ENCODE peak calls at places on chromosomes 16 and 17, in eight cellular contexts. W is stimulated activated CD8-positive, alpha-beta memory T cell treated with anti-CD3 and anti-CD28 coated beads, Interleukin-4, amount 100 ng/mL, for 24 hours; F is HS-27A; J is T-cell; A is NCI-H1436; G is sigmoid colon; Y is GM03348; B is progenitor cell of endocrine pancreas. N is an unnamed sample.

GRCh38 chr17:45107286-45107685 is 25.0 kb downstream of the PLCD3 start:
- DNase-seq in W (no peak), F (no peak), J (no peak), A (no peak), G (no peak), Y (no peak), B (no peak), N (no peak)

GRCh38 chr16:48542020-48542473 is 67.9 kb downstream of the N4BP1 start:
- DNase-seq in W (no peak), F (no peak), J (peak), A (no peak), G (peak), Y (peak), B (no peak), N (no peak)

GRCh38 chr17:34711646-34712045 is 132.3 kb downstream of the TMEM132E start:
- DNase-seq in W (no peak), F (no peak), J (no peak), A (no peak), G (no peak), Y (no peak), B (no peak), N (no peak)

GRCh38 chr17:70187383-70187782 is 18.1 kb downstream of the KCNJ2 start:
- DNase-seq in W (no peak), F (no peak), J (no peak), A (no peak), G (no peak), Y (peak), B (no peak), N (no peak)

GRCh38 chr17:45316271-45317112 is at the start of gene MAP3K14:
- DNase-seq in W (peak), F (no peak), J (peak), A (peak), G (peak), Y (peak), B (peak), N (peak)

GRCh38 chr16:4317471-4318170 is 1.8 kb downstream of the GLIS2 start:
- DNase-seq in W (no peak), F (no peak), J (no peak), A (no peak), G (peak), Y (peak), B (no peak), N (no peak)

GRCh38 chr17:20960871-20961270 is 81.9 kb downstream of the USP22 start:
- DNase-seq in W (no peak), F (no peak), J (no peak), A (no peak), G (no peak), Y (no peak), B (no peak), N (no peak)

GRCh38 chr17:82054351-82055022 is 2.8 kb downstream of the GPS1 start:
- DNase-seq in W (no peak), F (no peak), J (no peak), A (no peak), G (no peak), Y (no peak), B (no peak), N (peak)

GRCh38 chr16:11395008-11395948 is 50.0 kb downstream of the RMI2 start:
- DNase-seq in W (no peak), F (no peak), J (no peak), A (no peak), G (peak), Y (no peak), B (no peak), N (no peak)

GRCh38 chr16:89112377-89113151 is 18.9 kb downstream of the ACSF3 start:
- DNase-seq in W (no peak), F (no peak), J (no peak), A (no peak), G (no peak), Y (no peak), B (no peak), N (no peak)

GRCh38 chr16:87860553-87861299 is 8.6 kb downstream of the SLC7A5 start:
- DNase-seq in W (no peak), F (peak), J (no peak), A (no peak), G (peak), Y (peak), B (no peak), N (no peak)

GRCh38 chr16:56675685-56676210 is 6.1 kb downstream of the MT1H start:
- DNase-seq in W (peak), F (no peak), J (peak), A (no peak), G (no peak), Y (no peak), B (no peak), N (peak)

GRCh38 chr16:3256876-3257465 is 538 bp upstream of the MEFV start:
- DNase-seq in W (no peak), F (no peak), J (no peak), A (no peak), G (no peak), Y (no peak), B (no peak), N (no peak)

GRCh38 chr16:12866981-12867551 is 34.3 kb upstream of the SHISA9 start:
- DNase-seq in W (no peak), F (no peak), J (no peak), A (no peak), G (no peak), Y (no peak), B (no peak), N (no peak)

GRCh38 chr16:50697421-50697715 is 4.0 kb downstream of the NOD2 start:
- DNase-seq in W (no peak), F (no peak), J (no peak), A (no peak), G (no peak), Y (no peak), B (no peak), N (no peak)

N was measured in effector CD4-positive, alpha-beta T cell.